ENCODE peak calls at places on chromosomes 5 and 9, in eight cellular contexts. I, J, U, V, L, A, G and B are unnamed samples.

GRCh38 chr5:40675396-40676133 is 4.2 kb upstream of the PTGER4 start:
- DNase-seq in I (no peak), J (no peak), U (no peak), V (no peak), L (no peak), A (no peak), G (no peak), B (no peak)

GRCh38 chr9:88076286-88077070 is 61.8 kb downstream of the SPATA31C2 start:
- DNase-seq in I (peak), J (peak), U (peak), V (peak), L (peak), A (peak), G (peak), B (no peak)

GRCh38 chr5:156396063-156396829 is 69.3 kb downstream of the SGCD start:
- DNase-seq in I (no peak), J (no peak), U (no peak), V (no peak), L (no peak), A (peak), G (no peak), B (no peak)

GRCh38 chr9:73011956-73012355 is 59.1 kb upstream of the ALDH1A1 start:
- DNase-seq in I (no peak), J (no peak), U (no peak), V (no peak), L (no peak), A (peak), G (no peak), B (no peak)

GRCh38 chr5:142357469-142358090 is 32.8 kb upstream of the SPRY4 start:
- DNase-seq in I (no peak), J (no peak), U (no peak), V (no peak), L (no peak), A (peak), G (no peak), B (no peak)

GRCh38 chr5:19018822-19019221 is 969.2 kb downstream of the CDH18 start:
- DNase-seq in I (no peak), J (peak), U (peak), V (peak), L (no peak), A (no peak), G (no peak), B (no peak)

GRCh38 chr9:90789408-90789807 is 12.2 kb upstream of the SYK start:
- DNase-seq in I (no peak), J (no peak), U (no peak), V (no peak), L (no peak), A (no peak), G (no peak), B (no peak)

GRCh38 chr9:20355022-20355421 is 267.3 kb downstream of the MLLT3 start:
- DNase-seq in I (no peak), J (peak), U (peak), V (no peak), L (no peak), A (peak), G (peak), B (no peak)

GRCh38 chr5:179978792-179979191 is 71.1 kb upstream of the TBC1D9B start:
- DNase-seq in I (no peak), J (no peak), U (no peak), V (no peak), L (no peak), A (no peak), G (no peak), B (no peak)

GRCh38 chr5:149646564-149646963 is 65.3 kb downstream of the ARHGEF37 start:
- DNase-seq in I (no peak), J (no peak), U (no peak), V (no peak), L (no peak), A (no peak), G (peak), B (peak)

GRCh38 chr5:138491669-138492551 is 26.6 kb downstream of the EGR1 start:
- DNase-seq in I (peak), J (peak), U (peak), V (peak), L (peak), A (peak), G (peak), B (peak)

GRCh38 chr5:38590846-38591245 is 34.4 kb upstream of the LIFR start:
- DNase-seq in I (no peak), J (no peak), U (no peak), V (no peak), L (no peak), A (no peak), G (no peak), B (no peak)

DNA sequence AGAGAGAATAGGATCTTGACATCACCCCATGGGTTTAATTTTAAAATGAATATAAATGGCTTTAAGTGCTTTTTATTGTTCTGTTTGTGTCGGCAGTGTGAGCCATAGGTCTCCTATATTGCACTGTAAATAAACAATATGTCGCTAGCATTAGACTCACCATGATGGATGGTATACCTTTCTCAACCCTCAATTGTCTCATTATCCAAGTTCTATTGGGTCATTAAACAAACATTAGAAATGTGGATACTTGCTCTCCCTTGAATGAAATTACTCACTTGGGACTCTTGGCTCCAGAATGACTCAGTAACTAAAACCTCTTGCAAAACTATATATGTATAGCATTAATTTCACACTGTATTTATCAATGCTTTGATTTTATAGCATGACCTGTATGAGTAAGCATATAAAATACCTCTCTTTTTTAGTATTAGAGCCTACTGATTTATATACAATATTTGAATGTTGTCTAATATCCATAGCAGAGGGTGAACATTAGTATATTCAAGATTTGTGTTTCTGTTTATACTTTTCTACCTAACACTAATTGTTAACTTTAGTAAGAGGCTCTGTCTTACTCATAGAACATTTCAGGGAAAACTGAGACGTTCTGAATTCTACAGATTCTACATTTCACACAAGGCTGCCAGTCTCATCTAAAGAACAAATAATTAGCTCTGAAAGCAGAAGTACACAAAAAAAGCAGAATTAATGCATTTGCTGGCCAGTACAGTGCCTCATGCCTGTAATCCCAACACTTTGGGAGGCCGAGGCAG is 303.8 kb upstream of the PRR16 start:
- DNase-seq in I (no peak), J (peak), U (no peak), V (no peak), L (no peak), A (peak), G (no peak), B (no peak)
- TF ChIP-seq EZH2phosphoT487 in I (no peak), J (no peak), U (no peak), V (no peak), L (no peak), A (no peak), G (no peak), B (no peak)

DNA sequence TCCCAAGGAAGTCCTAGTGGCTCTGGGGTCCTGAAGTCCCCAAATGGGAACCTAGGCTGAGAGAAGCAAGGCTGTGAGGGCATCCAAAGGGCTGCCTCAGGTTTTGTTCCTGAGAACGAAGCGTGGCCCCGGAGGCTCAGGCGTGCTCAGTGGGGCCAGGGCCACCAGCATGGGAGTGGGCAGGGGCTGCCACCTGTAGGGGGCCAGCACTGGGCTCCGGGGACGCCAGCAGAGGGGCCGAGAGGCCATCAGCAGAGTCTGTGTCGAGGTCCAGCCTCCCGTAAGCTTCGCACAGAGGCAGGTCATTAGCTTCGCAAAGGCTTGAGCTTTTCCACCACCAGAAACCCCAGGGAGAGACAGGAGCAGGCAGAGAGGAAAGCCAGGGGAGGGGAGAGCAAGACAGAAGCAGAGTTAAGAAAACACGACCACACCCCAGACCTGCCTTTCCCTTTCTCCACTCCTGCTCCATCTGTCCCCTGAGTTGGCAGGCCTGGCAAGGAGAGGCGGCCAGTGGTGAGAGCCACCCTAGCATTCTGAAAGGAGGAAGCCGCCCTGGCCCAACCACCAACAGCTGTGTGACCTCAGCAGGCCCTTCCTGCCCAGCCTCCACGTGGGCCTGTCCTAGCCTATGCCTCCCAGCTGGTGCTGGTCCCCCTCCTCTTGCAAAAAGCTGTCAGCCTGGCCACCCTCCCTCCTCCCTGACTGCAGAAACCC is 5.5 kb upstream of the SURF6 start:
- DNase-seq in I (no peak), J (no peak), U (no peak), V (no peak), L (no peak), A (no peak), G (no peak), B (no peak)
- H3K4me2 ChIP-seq in I (no peak), J (no peak), U (no peak), V (no peak), L (no peak), A (no peak), G (no peak), B (no peak)

GRCh38 chr5:78526049-78526525 is 122.5 kb downstream of the LHFPL2 start:
- DNase-seq in I (no peak), J (peak), U (no peak), V (no peak), L (no peak), A (peak), G (no peak), B (no peak)
- TF ChIP-seq EZH2phosphoT487 in I (no peak), J (no peak), U (no peak), V (no peak), L (no peak), A (no peak), G (no peak), B (no peak)

GRCh38 chr9:126366366-126367011 is 39.9 kb downstream of the MVB12B start:
- DNase-seq in I (no peak), J (no peak), U (no peak), V (no peak), L (no peak), A (peak), G (no peak), B (no peak)
- H3K4me2 ChIP-seq in I (no peak), J (no peak), U (no peak), V (no peak), L (peak), A (no peak), G (no peak), B (no peak)

GRCh38 chr9:10268500-10269485 is 344.0 kb downstream of the PTPRD start:
- DNase-seq in I (no peak), J (peak), U (peak), V (peak), L (peak), A (peak), G (peak), B (peak)

GRCh38 chr9:10260501-10260900 is 352.3 kb downstream of the PTPRD start:
- DNase-seq in I (no peak), J (no peak), U (no peak), V (peak), L (no peak), A (no peak), G (no peak), B (no peak)

GRCh38 chr9:10259668-10260067 is 353.1 kb downstream of the PTPRD start:
- DNase-seq in I (no peak), J (no peak), U (no peak), V (no peak), L (no peak), A (no peak), G (no peak), B (no peak)

DNA sequence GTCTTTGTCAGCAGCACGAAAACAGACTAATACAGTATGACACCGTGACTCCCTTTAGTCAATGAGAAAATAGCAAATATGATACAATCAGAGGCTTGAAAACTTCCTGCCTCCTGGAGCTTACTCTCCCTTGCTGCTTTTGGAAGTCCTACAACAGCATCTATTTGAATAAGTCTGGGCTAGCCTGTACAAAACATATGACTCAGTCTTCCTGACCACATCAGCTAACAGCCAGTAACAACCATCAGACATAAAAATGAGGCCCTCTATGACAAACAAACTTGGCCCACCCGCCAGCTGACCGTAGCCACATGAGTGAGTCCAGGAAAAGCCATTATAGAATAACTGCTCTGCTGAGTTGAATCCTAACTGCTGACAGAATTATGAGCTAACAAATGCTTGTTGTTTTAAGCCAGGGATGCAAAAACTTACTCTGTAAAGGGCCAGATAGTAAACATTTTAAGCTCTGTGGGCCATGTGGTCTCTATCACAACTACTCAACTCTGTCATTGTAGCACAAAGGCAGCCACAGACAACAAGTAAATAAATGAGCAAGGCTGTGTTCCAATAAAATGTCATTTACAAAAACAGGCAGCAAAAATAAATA is 347.6 kb downstream of the PTPRD start:
- DNase-seq in I (no peak), J (peak), U (no peak), V (no peak), L (no peak), A (peak), G (no peak), B (no peak)
- TF ChIP-seq EZH2phosphoT487 in I (no peak), J (no peak), U (no peak), V (no peak), L (no peak), A (no peak), G (no peak), B (no peak)

GRCh38 chr9:5832543-5833529 is at the start of gene ERMP1:
- DNase-seq in I (peak), J (peak), U (peak), V (peak), L (peak), A (peak), G (peak), B (peak)
- H3K4me2 ChIP-seq in I (peak), J (peak), U (peak), V (peak), L (peak), A (peak), G (peak), B (peak)